ENCODE peak calls at places on chromosomes 13 and 19, in four cellular contexts. E is HCT116, Q is GM23338, V is PC-3. J is an unnamed sample.
A peak's percentile ranks its signal among the peaks of the same experiment; 100 is the strongest.

GRCh38 chr19:35074426-35075201 is 33.1 kb downstream of the HPN start:
- DNase-seq in E (no peak), V (no peak), Q (no peak), J (no peak)

GRCh38 chr19:19568802-19569756 is 31.0 kb downstream of the CILP2 start:
- DNase-seq in Q (no peak), V (peak; percentile 46), E (no peak), J (no peak)

GRCh38 chr13:54980651-54981050 is 1952.0 kb downstream of the OLFM4 start:
- DNase-seq in E (no peak), Q (no peak), V (no peak), J (no peak)

GRCh38 chr19:55257461-55258411 is 1.1 kb downstream of the PPP6R1 start:
- DNase-seq in E (no peak), Q (peak; percentile 46), V (peak; percentile 71), J (peak; percentile 48)

GRCh38 chr19:3808420-3809143 is 22.4 kb upstream of the MATK start:
- DNase-seq in E (no peak), V (no peak), Q (no peak), J (no peak)

GRCh38 chr19:3506384-3507340 is 551 bp downstream of the FZR1 start:
- DNase-seq in Q (peak; percentile 52), V (peak; percentile 7), E (no peak), J (peak; percentile 50)

GRCh38 chr19:17244618-17245534 is 843 bp downstream of the NR2F6 start:
- DNase-seq in Q (peak; percentile 60), V (no peak), E (no peak), J (peak; percentile 75)

GRCh38 chr13:74210693-74211393 is 76.6 kb upstream of the KLF12 start:
- DNase-seq in Q (no peak), E (no peak), V (peak; percentile 61), J (peak; percentile 21)

GRCh38 chr13:113564331-113565023 is 20.1 kb upstream of the TFDP1 start:
- DNase-seq in E (no peak), Q (no peak), V (no peak), J (no peak)

GRCh38 chr19:23882493-23882892 is 32.2 kb upstream of the ZNF726 start:
- DNase-seq in E (no peak), V (no peak), Q (no peak), J (peak; percentile 25)

GRCh38 chr19:13029893-13030292 is 34.6 kb downstream of the NFIX start:
- DNase-seq in Q (peak; percentile 79), E (no peak), V (peak; percentile 50), J (no peak)

GRCh38 chr13:74128171-74128767 is 5.9 kb downstream of the KLF12 start:
- DNase-seq in Q (no peak), E (no peak), V (no peak), J (no peak)

GRCh38 chr19:10501971-10502523 is 1.1 kb downstream of the KEAP1 start:
- DNase-seq in V (peak; percentile 67), Q (peak; percentile 58), E (no peak), J (peak; percentile 70)

GRCh38 chr13:50829226-50829625 is 14.3 kb downstream of the DLEU7 start:
- DNase-seq in Q (no peak), V (no peak), E (no peak), J (no peak)

GRCh38 chr13:52849727-52850395 is 1.4 kb upstream of the PCDH8 start:
- DNase-seq in V (no peak), Q (peak; percentile 54), E (no peak), J (no peak)

GRCh38 chr19:39843919-39844793 is 2.0 kb downstream of the FBL start:
- DNase-seq in V (peak; percentile 64), E (no peak), Q (peak; percentile 68), J (peak; percentile 65)

GRCh38 chr13:33493672-33494365 is 208.3 kb upstream of the STARD13 start:
- DNase-seq in Q (no peak), V (no peak), E (no peak), J (no peak)

GRCh38 chr13:36038785-36039415 is 92.3 kb downstream of the DCLK1 start:
- DNase-seq in Q (no peak), E (no peak), V (no peak), J (no peak)

GRCh38 chr13:29847501-29847983 is 2.9 kb downstream of the UBL3 start:
- DNase-seq in V (peak; percentile 46), Q (no peak), E (no peak), J (peak; percentile 41)

GRCh38 chr13:100946588-100946987 is 272.0 kb upstream of the TMTC4 start:
- DNase-seq in E (no peak), V (no peak), Q (no peak), J (no peak)

GRCh38 chr19:32837531-32837930 is 32.0 kb downstream of the SLC7A9 start:
- DNase-seq in V (no peak), E (no peak), Q (no peak), J (no peak)

GRCh38 chr19:1616875-1617274 is 11.6 kb upstream of the UQCR11 start:
- DNase-seq in E (no peak), Q (no peak), V (no peak), J (no peak)

GRCh38 chr13:110886475-110887241 is 28.2 kb downstream of the ANKRD10 start:
- DNase-seq in Q (peak; percentile 59), V (no peak), E (no peak), J (no peak)

GRCh38 chr13:28685892-28686291 is 27.0 kb downstream of the POMP start:
- DNase-seq in Q (no peak), V (no peak), E (no peak), J (no peak)

GRCh38 chr19:7665076-7665475 is 3.8 kb upstream of the RETN start:
- DNase-seq in V (no peak), Q (no peak), E (no peak), J (no peak)

GRCh38 chr19:51811344-51811743 is 16.4 kb downstream of the FPR3 start:
- DNase-seq in Q (no peak), E (no peak), V (no peak), J (no peak)

GRCh38 chr13:41196620-41197019 is 2.3 kb upstream of the KBTBD7 start:
- DNase-seq in V (peak; percentile 48), E (no peak), Q (peak; percentile 42), J (no peak)

GRCh38 chr19:58395979-58396627 is 647 bp downstream of the RNF225 start:
- DNase-seq in V (no peak), Q (peak; percentile 71), E (no peak), J (peak; percentile 41)

GRCh38 chr13:85529216-85529590 is 270.0 kb downstream of the SLITRK6 start:
- DNase-seq in V (peak; percentile 64), E (no peak), Q (no peak), J (no peak)

GRCh38 chr19:39131255-39131755 is 5.7 kb downstream of the PAK4 start:
- DNase-seq in V (no peak), E (no peak), Q (no peak), J (no peak)

GRCh38 chr19:32677657-32678056 is 2.0 kb downstream of the RGS9BP start:
- DNase-seq in E (no peak), V (no peak), Q (peak; percentile 54), J (peak; percentile 75)

GRCh38 chr13:40191186-40191980 is 475.1 kb downstream of the FOXO1 start:
- DNase-seq in E (no peak), V (no peak), Q (no peak), J (peak; percentile 31)

GRCh38 chr19:3125900-3126524 is 9.8 kb upstream of the GNA15 start:
- DNase-seq in V (peak; percentile 65), E (peak; percentile 60), Q (peak; percentile 88), J (peak; percentile 68)

GRCh38 chr13:104567114-104567513 is 1500.9 kb upstream of the SLC10A2 start:
- DNase-seq in Q (no peak), E (no peak), V (no peak), J (no peak)

GRCh38 chr13:104565888-104566287 is 1499.7 kb upstream of the SLC10A2 start:
- DNase-seq in Q (no peak), V (no peak), E (no peak), J (no peak)

GRCh38 chr13:104571890-104572229 is 1505.6 kb upstream of the SLC10A2 start:
- DNase-seq in Q (no peak), E (no peak), V (no peak), J (no peak)

GRCh38 chr13:104577029-104577820 is 1511.0 kb upstream of the SLC10A2 start:
- DNase-seq in V (no peak), E (no peak), Q (no peak), J (no peak)

DNA sequence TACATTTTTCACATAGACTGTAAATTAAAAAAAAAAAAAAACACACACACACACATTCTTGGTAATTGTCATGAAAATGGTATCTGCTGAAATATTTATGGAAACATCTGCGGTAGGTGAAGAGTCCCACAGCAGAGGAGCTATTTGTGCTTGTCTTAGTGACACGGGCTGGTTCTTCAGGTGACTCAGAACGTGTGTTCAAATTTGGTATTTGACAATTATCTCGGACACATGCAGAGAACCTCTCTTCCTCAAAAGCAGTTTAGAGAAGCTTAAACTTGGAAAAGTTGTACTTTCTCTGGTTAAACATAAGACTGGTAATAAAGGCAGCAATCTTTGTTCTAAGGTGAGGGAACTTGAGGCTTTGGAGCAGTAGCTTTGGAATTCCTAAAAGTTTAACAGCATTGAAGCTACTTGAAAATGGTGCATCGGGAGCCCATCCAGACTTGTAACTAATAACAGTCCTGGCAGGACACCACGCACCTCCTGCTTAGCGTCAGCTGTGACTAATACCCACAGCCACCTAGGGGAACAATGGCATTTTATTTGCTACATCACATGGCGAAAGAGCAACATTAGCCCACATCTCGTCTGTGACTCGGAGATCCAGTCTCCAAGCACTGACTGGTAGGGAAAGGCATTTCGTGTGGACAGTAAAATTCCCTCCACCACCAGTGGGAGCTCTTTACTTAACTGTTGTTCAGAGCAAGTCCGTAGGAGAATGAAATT is 1505.1 kb upstream of the SLC10A2 start:
- DNase-seq in E (peak; percentile 79), Q (peak; percentile 79), V (peak; percentile 90), J (peak; percentile 87)
- H3K4me3 ChIP-seq in E (peak overlapping the region; percentile 51), Q (no peak overlapping the region), V (peak overlapping the region; percentile 55), J (no peak overlapping the region)

GRCh38 chr13:97851269-97851668 is 102.2 kb upstream of the IPO5 start:
- DNase-seq in Q (no peak), E (no peak), V (no peak), J (peak; percentile 9)
- H3K9me2 ChIP-seq in Q (no peaks in the 10 kb centered on the region), E (no peaks in the 10 kb centered on the region), V (no peaks in the 10 kb centered on the region), J (no peaks in the 10 kb centered on the region)

DNA sequence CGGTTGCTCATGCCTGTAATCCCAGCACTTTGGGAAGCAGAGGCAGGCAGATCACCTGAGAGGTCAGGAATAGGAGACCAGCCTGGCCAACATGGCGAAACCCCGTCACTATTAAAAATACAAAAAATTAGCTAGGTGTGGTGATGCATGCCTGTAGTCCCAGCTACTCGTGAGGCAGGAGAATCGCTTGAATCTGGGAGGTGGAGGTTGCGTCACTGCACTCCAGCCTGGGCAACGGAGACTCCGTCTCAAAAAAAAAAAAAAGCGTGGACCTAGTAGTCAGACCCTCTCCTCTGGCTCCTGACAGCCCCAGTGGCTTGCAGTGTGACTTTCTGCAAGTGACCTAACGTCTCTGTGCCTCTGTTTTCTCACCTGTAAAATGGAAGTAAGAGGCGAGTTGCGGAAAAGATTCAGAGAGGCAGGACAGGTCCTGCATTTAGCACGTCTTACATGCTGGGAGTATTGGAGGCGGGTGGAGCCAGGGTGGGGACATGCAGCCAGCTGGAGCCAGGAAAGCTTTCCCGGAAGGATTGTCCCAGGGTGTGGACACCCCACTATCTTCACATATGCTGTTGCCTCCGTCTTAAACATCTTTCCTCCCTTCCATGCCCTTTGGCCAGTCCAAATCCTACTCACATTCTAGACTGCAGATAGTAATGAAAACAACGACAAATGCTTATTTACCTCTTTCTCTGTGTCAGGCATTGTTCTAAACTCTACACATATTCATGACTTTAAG is 2.9 kb downstream of the TUBB4A start:
- DNase-seq in Q (no peak), E (no peak), V (no peak), J (no peak)
- H3K4me3 ChIP-seq in Q (no peak overlapping the region), E (no peak overlapping the region), V (no peak overlapping the region), J (no peak overlapping the region)

GRCh38 chr19:11944656-11945055 is 19.7 kb downstream of the ZNF700 start:
- DNase-seq in V (no peak), E (no peak), Q (no peak), J (no peak)

GRCh38 chr19:11948646-11949045 is 16.2 kb upstream of the ZNF763 start:
- DNase-seq in E (no peak), Q (no peak), V (no peak), J (no peak)

GRCh38 chr19:11942008-11942842 is 17.3 kb downstream of the ZNF700 start:
- DNase-seq in E (no peak), V (no peak), Q (no peak), J (no peak)

GRCh38 chr19:11942843-11943108 is 17.9 kb downstream of the ZNF700 start:
- DNase-seq in E (no peak), V (peak; percentile 30), Q (peak; percentile 30), J (no peak)
- H3K9me2 ChIP-seq in E (no peaks in the 10 kb centered on the region), V (no peaks in the 10 kb centered on the region), Q (no peaks in the 10 kb centered on the region), J (no peaks in the 10 kb centered on the region)

J was measured in hepatocyte.